ENCODE peak calls at places on chromosomes 1 and 21, in five cellular contexts. P is BE2C; W is GM04504; T is CD8-positive, alpha-beta memory T cell; I is NCI-H524. A is an unnamed sample.

GRCh38 chr1:246008256-246008901 is 498.7 kb downstream of the SMYD3 start:
- DNase-seq in P (no peak), W (no peak), T (no peak), I (no peak), A (no peak)

GRCh38 chr1:109794319-109795132 is 30.8 kb upstream of the EPS8L3 start:
- DNase-seq in P (no peak), W (no peak), T (no peak), I (no peak), A (no peak)

GRCh38 chr1:163205513-163205912 is 2.8 kb upstream of the RGS5 start:
- DNase-seq in P (no peak), W (no peak), T (no peak), I (no peak), A (no peak)

GRCh38 chr21:14883351-14883750 is 181.4 kb downstream of the NRIP1 start:
- DNase-seq in P (no peak), W (no peak), T (no peak), I (no peak), A (no peak)

GRCh38 chr1:245827306-245827705 is 672.5 kb downstream of the KIF26B start:
- DNase-seq in P (no peak), W (no peak), T (no peak), I (no peak), A (no peak)

GRCh38 chr1:24127801-24128363 is 15.1 kb downstream of the IL22RA1 start:
- DNase-seq in P (no peak), W (no peak), T (no peak), I (no peak), A (no peak)

GRCh38 chr1:110340207-110340468 is 961 bp downstream of the RBM15 start:
- DNase-seq in P (no peak), W (no peak), T (no peak), I (no peak), A (no peak)

GRCh38 chr1:1782399-1783221 is 4.3 kb upstream of the NADK start:
- DNase-seq in P (no peak), W (peak; percentile 25), T (peak; percentile 47), I (no peak), A (no peak)

GRCh38 chr1:32332290-32333079 is 3.5 kb downstream of the MARCKSL1 start:
- DNase-seq in P (no peak), W (no peak), T (no peak), I (no peak), A (no peak)

GRCh38 chr1:204041232-204041767 is 31.6 kb upstream of the SOX13 start:
- DNase-seq in P (no peak), W (no peak), T (no peak), I (no peak), A (no peak)

GRCh38 chr1:214337536-214337935 is 56.6 kb downstream of the SMYD2 start:
- DNase-seq in P (no peak), W (peak; percentile 73), T (no peak), I (no peak), A (no peak)

GRCh38 chr1:41751804-41752513 is 166.8 kb downstream of the HIVEP3 start:
- DNase-seq in P (no peak), W (no peak), T (no peak), I (no peak), A (no peak)

GRCh38 chr1:232123775-232124659 is 497.4 kb downstream of the DISC1 start:
- DNase-seq in P (no peak), W (no peak), T (no peak), I (no peak), A (no peak)

GRCh38 chr1:63317007-63317813 is 5.2 kb upstream of the FOXD3 start:
- DNase-seq in P (no peak), W (no peak), T (no peak), I (peak; percentile 70), A (peak; percentile 57)

GRCh38 chr21:42594616-42595280 is 58.7 kb upstream of the PDE9A start:
- DNase-seq in P (no peak), W (no peak), T (no peak), I (no peak), A (no peak)

GRCh38 chr1:232950919-232951579 is 638 bp downstream of the NTPCR start:
- DNase-seq in P (peak; percentile 38), W (no peak), T (no peak), I (peak; percentile 49), A (peak; percentile 33)

GRCh38 chr21:46056450-46056903 is 41.4 kb upstream of the COL6A2 start:
- DNase-seq in P (no peak), W (peak; percentile 86), T (no peak), I (no peak), A (no peak)

GRCh38 chr1:239348635-239349353 is 37.6 kb upstream of the CHRM3 start:
- DNase-seq in P (no peak), W (no peak), T (no peak), I (no peak), A (no peak)

GRCh38 chr21:15121655-15122120 is 56.9 kb upstream of the NRIP1 start:
- DNase-seq in P (no peak), W (no peak), T (no peak), I (no peak), A (peak; percentile 41)

GRCh38 chr1:46173361-46173856 is 1.5 kb upstream of the TSPAN1 start:
- DNase-seq in P (no peak), W (no peak), T (no peak), I (peak; percentile 14), A (peak; percentile 54)

GRCh38 chr21:41196990-41197389 is 29.0 kb downstream of the BACE2 start:
- DNase-seq in P (no peak), W (no peak), T (no peak), I (no peak), A (no peak)

GRCh38 chr1:15948600-15949452 is 27.1 kb downstream of the ZBTB17 start:
- DNase-seq in P (no peak), W (peak; percentile 93), T (no peak), I (no peak), A (peak; percentile 88)

GRCh38 chr1:181129771-181130606 is 41.5 kb downstream of the IER5 start:
- DNase-seq in P (no peak), W (no peak), T (no peak), I (peak; percentile 80), A (no peak)

GRCh38 chr1:25694167-25694566 is 77.6 kb downstream of the MAN1C1 start:
- DNase-seq in P (no peak), W (peak; percentile 95), T (no peak), I (peak; percentile 44), A (no peak)

GRCh38 chr1:21927531-21928237 is 9.4 kb downstream of the HSPG2 start:
- DNase-seq in P (no peak), W (peak; percentile 76), T (no peak), I (no peak), A (no peak)

A was measured in SJCRH30.